ENCODE peak calls at places on chromosomes 3 and 15, in four cellular contexts. N is thoracic aorta, Z is A549, T is AG09309. Q is an unnamed sample.

GRCh38 chr3:113287111-113287817 is 75.9 kb downstream of the BOC start:
- DNase-seq in N (no peak), Z (peak), T (peak), Q (no peak)

GRCh38 chr3:24365168-24365567 is 129.5 kb downstream of the THRB start:
- DNase-seq in N (peak), Z (peak), T (peak), Q (no peak)

GRCh38 chr3:44065741-44066140 is 175.9 kb upstream of the TOPAZ1 start:
- DNase-seq in N (no peak), Z (no peak), T (no peak), Q (no peak)

GRCh38 chr3:67312205-67312604 is 314.1 kb downstream of the KBTBD8 start:
- DNase-seq in N (no peak), Z (no peak), T (no peak), Q (no peak)

GRCh38 chr3:170614214-170614966 is 28.5 kb upstream of the SLC7A14 start:
- DNase-seq in N (peak), Z (peak), T (peak), Q (no peak)

GRCh38 chr3:29683306-29683993 is 402.6 kb downstream of the RBMS3 start:
- DNase-seq in N (no peak), Z (peak), T (peak), Q (no peak)

GRCh38 chr3:11568503-11569155 is 75.1 kb downstream of the VGLL4 start:
- DNase-seq in N (peak), Z (peak), T (peak), Q (no peak)

GRCh38 chr3:71989165-71989564 is 204.2 kb upstream of the PROK2 start:
- DNase-seq in N (no peak), Z (peak), T (no peak), Q (no peak)

GRCh38 chr3:178532414-178532813 is 3.8 kb upstream of the KCNMB2 start:
- DNase-seq in N (no peak), Z (no peak), T (no peak), Q (no peak)

GRCh38 chr3:123571973-123572365 is 12.9 kb downstream of the HACD2 start:
- DNase-seq in N (no peak), Z (no peak), T (no peak), Q (no peak)

GRCh38 chr3:14788644-14789043 is 30.1 kb upstream of the FGD5 start:
- DNase-seq in N (no peak), Z (no peak), T (no peak), Q (no peak)

GRCh38 chr3:130789678-130790340 is 43.2 kb upstream of the PIK3R4 start:
- DNase-seq in N (no peak), Z (no peak), T (no peak), Q (no peak)

GRCh38 chr3:123605789-123606234 is 21.0 kb upstream of the HACD2 start:
- DNase-seq in N (no peak), Z (peak), T (no peak), Q (no peak)

GRCh38 chr3:4474683-4475490 is 7.8 kb upstream of the SUMF1 start:
- DNase-seq in N (peak), Z (no peak), T (no peak), Q (no peak)

GRCh38 chr3:172370434-172370833 is 77.8 kb downstream of the GHSR start:
- DNase-seq in N (no peak), Z (no peak), T (no peak), Q (no peak)

GRCh38 chr3:62605413-62606068 is 232.2 kb upstream of the FEZF2 start:
- DNase-seq in N (no peak), Z (no peak), T (no peak), Q (no peak)

GRCh38 chr3:44125882-44126281 is 115.8 kb upstream of the TOPAZ1 start:
- DNase-seq in N (no peak), Z (no peak), T (no peak), Q (no peak)

GRCh38 chr3:56291244-56291680 is 177.0 kb downstream of the ERC2 start:
- DNase-seq in N (no peak), Z (no peak), T (no peak), Q (no peak)

GRCh38 chr3:159877924-159878323 is 110.7 kb upstream of the IL12A start:
- DNase-seq in N (no peak), Z (no peak), T (no peak), Q (no peak)

GRCh38 chr15:63380151-63380827 is 1.4 kb downstream of the CA12 start:
- DNase-seq in N (no peak), Z (no peak), T (no peak), Q (no peak)

GRCh38 chr3:142586803-142587406 is 8.4 kb upstream of the ATR start:
- DNase-seq in N (no peak), Z (peak), T (peak), Q (peak)

GRCh38 chr3:5001805-5002173 is 22.6 kb downstream of the BHLHE40 start:
- DNase-seq in N (no peak), Z (no peak), T (no peak), Q (no peak)

GRCh38 chr15:64090527-64090926 is 3.1 kb downstream of the CIAO2A start:
- DNase-seq in N (no peak), Z (no peak), T (no peak), Q (no peak)

GRCh38 chr15:29345549-29346525 is 76.2 kb upstream of the NSMCE3 start:
- DNase-seq in N (no peak), Z (no peak), T (no peak), Q (no peak)

GRCh38 chr3:169980055-169980454 is 13.4 kb downstream of the SEC62 start:
- DNase-seq in N (no peak), Z (no peak), T (peak), Q (no peak)

GRCh38 chr15:31434418-31435255 is 108.0 kb downstream of the KLF13 start:
- DNase-seq in N (no peak), Z (no peak), T (peak), Q (no peak)

GRCh38 chr3:127469760-127470159 is 120.8 kb downstream of the TPRA1 start:
- DNase-seq in N (no peak), Z (no peak), T (no peak), Q (no peak)

GRCh38 chr3:65907232-65908130 is 131.2 kb downstream of the MAGI1 start:
- DNase-seq in N (no peak), Z (no peak), T (no peak), Q (no peak)

GRCh38 chr15:78415284-78415683 is 22.7 kb upstream of the IREB2 start:
- DNase-seq in N (no peak), Z (peak), T (no peak), Q (no peak)
- TF ChIP-seq CTCF in N (no peak), Z (peak), T (peak), Q (no peak)

GRCh38 chr15:84811151-84811550 is 6.0 kb upstream of the ALPK3 start:
- DNase-seq in N (no peak), Z (no peak), T (no peak), Q (no peak)

GRCh38 chr15:84807228-84807627 is 9.9 kb upstream of the ALPK3 start:
- DNase-seq in N (no peak), Z (no peak), T (no peak), Q (no peak)

GRCh38 chr15:84811828-84812227 is 5.3 kb upstream of the ALPK3 start:
- DNase-seq in N (no peak), Z (no peak), T (no peak), Q (no peak)

GRCh38 chr15:84812842-84813241 is 4.3 kb upstream of the ALPK3 start:
- DNase-seq in N (no peak), Z (no peak), T (no peak), Q (no peak)

DNA sequence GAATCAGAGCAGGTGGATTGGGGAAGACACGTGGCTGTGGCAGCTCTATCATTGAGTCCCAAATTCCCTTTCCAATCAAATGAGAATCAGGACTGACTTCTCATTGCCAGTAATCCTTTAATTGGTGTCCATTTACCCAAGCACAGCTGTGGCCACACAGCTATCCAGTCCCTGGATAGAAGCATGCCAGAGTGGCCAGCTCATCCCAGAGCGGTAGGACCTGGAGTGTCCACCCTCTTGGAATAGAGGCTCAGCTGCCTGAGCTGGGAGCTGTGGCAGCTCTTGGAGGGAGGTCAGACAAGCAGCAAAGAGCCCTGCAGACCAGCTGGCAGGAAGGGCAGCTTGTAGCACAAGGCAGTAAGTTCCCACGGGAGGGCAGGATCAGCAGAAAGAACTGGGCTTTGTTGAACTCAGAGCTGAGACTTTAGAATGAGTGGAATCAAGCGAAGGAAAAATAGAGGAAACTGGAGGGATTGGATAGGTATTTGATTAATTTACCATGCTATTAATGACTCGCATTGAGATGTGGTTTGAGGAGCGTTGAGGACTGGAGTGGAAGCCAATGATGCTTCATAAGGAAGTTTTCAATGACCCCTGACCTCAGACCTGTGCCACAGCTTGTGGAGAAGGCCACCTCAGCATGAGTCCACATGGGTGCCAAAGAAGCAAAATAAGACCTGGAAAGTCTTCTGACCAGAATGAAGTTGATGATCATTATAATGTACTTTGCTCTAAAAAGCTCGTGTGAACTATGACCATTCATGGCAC is 6.9 kb upstream of the ALPK3 start:
- DNase-seq in N (no peak), Z (no peak), T (no peak), Q (no peak)
- TF ChIP-seq CTCF in N (no peak), Z (no peak), T (no peak), Q (no peak)

DNA sequence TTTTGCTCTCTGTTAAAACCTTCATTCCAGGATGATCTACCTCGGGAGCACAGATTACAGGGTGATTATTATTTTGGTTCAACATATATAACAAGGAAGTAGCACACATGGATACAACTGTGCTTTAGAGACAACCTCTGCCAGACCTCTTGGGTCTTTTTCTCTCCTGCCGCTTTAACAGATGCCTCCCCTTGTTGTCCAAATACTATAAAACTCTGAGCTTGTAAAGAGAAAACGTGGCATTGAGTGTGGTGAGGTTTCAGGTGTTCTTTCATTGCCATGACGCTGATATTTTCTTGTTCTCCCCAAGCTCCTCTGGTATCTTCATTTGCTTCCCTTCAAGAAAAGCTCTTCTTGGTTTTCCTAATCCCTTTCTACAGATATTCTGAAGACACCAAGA is 29.0 kb downstream of the BCL2L10 start:
- DNase-seq in N (no peak), Z (no peak), T (no peak), Q (no peak)
- TF ChIP-seq CTCF in N (no peak), Z (no peak), T (no peak), Q (no peak)

GRCh38 chr15:50685976-50686467 is 575 bp downstream of the TRPM7 start:
- DNase-seq in N (no peak), Z (peak), T (no peak), Q (peak)
- TF ChIP-seq CTCF in N (no peak), Z (no peak), T (peak), Q (no peak)

Q was measured in endothelial cell.